ENCODE peak calls at places on chromosomes 11 and 22, in four cellular contexts. One of them, this sample, is unnamed.

GRCh38 chr22:36860821-36861659 is at the start of gene NCF4:
- DNase-seq in AG04449: no peak
- DNase-seq in IMR-90: no peak
- DNase-seq in mammary epithelial cell: no peak
- DNase-seq in this sample: no peak

GRCh38 chr11:123083623-123084029 is 21.7 kb upstream of the HSPA8 start:
- DNase-seq in AG04449: peak
- DNase-seq in IMR-90: peak
- DNase-seq in mammary epithelial cell: peak
- DNase-seq in this sample: peak

GRCh38 chr22:21707677-21708076 is 27.9 kb downstream of the YPEL1 start:
- DNase-seq in AG04449: no peak
- DNase-seq in IMR-90: peak
- DNase-seq in mammary epithelial cell: no peak
- DNase-seq in this sample: peak

GRCh38 chr22:47218671-47219070 is 456.2 kb downstream of the TBC1D22A start:
- DNase-seq in AG04449: no peak
- DNase-seq in IMR-90: no peak
- DNase-seq in mammary epithelial cell: no peak
- DNase-seq in this sample: no peak

GRCh38 chr11:125433454-125434121 is 62.5 kb downstream of the FEZ1 start:
- DNase-seq in AG04449: no peak
- DNase-seq in IMR-90: peak
- DNase-seq in mammary epithelial cell: peak
- DNase-seq in this sample: peak

GRCh38 chr11:93536346-93536871 is 6.8 kb downstream of the SMCO4 start:
- DNase-seq in AG04449: no peak
- DNase-seq in IMR-90: no peak
- DNase-seq in mammary epithelial cell: no peak
- DNase-seq in this sample: no peak

GRCh38 chr22:22810018-22810427 is 77.6 kb upstream of the IGLL5 start:
- DNase-seq in AG04449: no peak
- DNase-seq in IMR-90: peak
- DNase-seq in mammary epithelial cell: no peak
- DNase-seq in this sample: no peak

GRCh38 chr11:587978-588380 is 11.7 kb downstream of the PHRF1 start:
- DNase-seq in AG04449: no peak
- DNase-seq in IMR-90: peak
- DNase-seq in mammary epithelial cell: no peak
- DNase-seq in this sample: peak

GRCh38 chr22:30195245-30196140 is 51.1 kb downstream of the LIF start:
- DNase-seq in AG04449: no peak
- DNase-seq in IMR-90: peak
- DNase-seq in mammary epithelial cell: peak
- DNase-seq in this sample: peak

GRCh38 chr11:128172046-128172878 is 415.1 kb downstream of the ETS1 start:
- DNase-seq in AG04449: peak
- DNase-seq in IMR-90: peak
- DNase-seq in mammary epithelial cell: peak
- DNase-seq in this sample: peak

GRCh38 chr11:7540830-7541555 is 27.2 kb downstream of the PPFIBP2 start:
- DNase-seq in AG04449: no peak
- DNase-seq in IMR-90: no peak
- DNase-seq in mammary epithelial cell: no peak
- DNase-seq in this sample: no peak

GRCh38 chr11:64803846-64804345 is 882 bp upstream of the MAP4K2 start:
- DNase-seq in AG04449: no peak
- DNase-seq in IMR-90: no peak
- DNase-seq in mammary epithelial cell: no peak
- DNase-seq in this sample: no peak

GRCh38 chr22:36406721-36407120 is 19.0 kb upstream of the MYH9 start:
- DNase-seq in AG04449: no peak
- DNase-seq in IMR-90: no peak
- DNase-seq in mammary epithelial cell: no peak
- DNase-seq in this sample: no peak

GRCh38 chr11:116692318-116693106 is 80.3 kb downstream of the BUD13 start:
- DNase-seq in AG04449: no peak
- DNase-seq in IMR-90: no peak
- DNase-seq in mammary epithelial cell: no peak
- DNase-seq in this sample: no peak

GRCh38 chr11:120229451-120230424 is 10.2 kb upstream of the POU2F3 start:
- DNase-seq in AG04449: no peak
- DNase-seq in IMR-90: peak
- DNase-seq in mammary epithelial cell: no peak
- DNase-seq in this sample: peak

GRCh38 chr11:69076129-69076791 is 27.5 kb downstream of the TPCN2 start:
- DNase-seq in AG04449: no peak
- DNase-seq in IMR-90: peak
- DNase-seq in mammary epithelial cell: peak
- DNase-seq in this sample: no peak

GRCh38 chr22:20226077-20226716 is 41.9 kb downstream of the RTN4R start:
- DNase-seq in AG04449: no peak
- DNase-seq in IMR-90: no peak
- DNase-seq in mammary epithelial cell: no peak
- DNase-seq in this sample: no peak

GRCh38 chr22:46551321-46551720 is 13.9 kb upstream of the CELSR1 start:
- DNase-seq in AG04449: no peak
- DNase-seq in IMR-90: no peak
- DNase-seq in mammary epithelial cell: no peak
- DNase-seq in this sample: no peak

GRCh38 chr11:10504490-10504889 is 36.5 kb downstream of the RNF141 start:
- DNase-seq in AG04449: no peak
- DNase-seq in IMR-90: no peak
- DNase-seq in mammary epithelial cell: no peak
- DNase-seq in this sample: no peak

GRCh38 chr22:36285545-36285944 is 32.6 kb downstream of the APOL1 start:
- DNase-seq in AG04449: no peak
- DNase-seq in IMR-90: no peak
- DNase-seq in mammary epithelial cell: no peak
- DNase-seq in this sample: no peak

GRCh38 chr11:8067567-8067928 is 13.5 kb upstream of the TUB start:
- DNase-seq in AG04449: no peak
- DNase-seq in IMR-90: no peak
- DNase-seq in mammary epithelial cell: no peak
- DNase-seq in this sample: no peak

GRCh38 chr22:27329471-27329870 is 472.1 kb downstream of the MN1 start:
- DNase-seq in AG04449: no peak
- DNase-seq in IMR-90: no peak
- DNase-seq in mammary epithelial cell: no peak
- DNase-seq in this sample: no peak

GRCh38 chr22:23675502-23676415 is 15.1 kb upstream of the RGL4 start:
- DNase-seq in AG04449: no peak
- DNase-seq in IMR-90: no peak
- DNase-seq in mammary epithelial cell: no peak
- DNase-seq in this sample: no peak

GRCh38 chr11:3992964-3993363 is 101.6 kb upstream of the RRM1 start:
- DNase-seq in AG04449: no peak
- DNase-seq in IMR-90: no peak
- DNase-seq in mammary epithelial cell: no peak
- DNase-seq in this sample: no peak

GRCh38 chr22:17672417-17672991 is 33.9 kb downstream of the BCL2L13 start:
- DNase-seq in AG04449: no peak
- DNase-seq in IMR-90: peak
- DNase-seq in mammary epithelial cell: no peak
- DNase-seq in this sample: peak

GRCh38 chr22:24039046-24039445 is 27.9 kb downstream of the CABIN1 start:
- DNase-seq in AG04449: no peak
- DNase-seq in IMR-90: no peak
- DNase-seq in mammary epithelial cell: no peak
- DNase-seq in this sample: no peak

GRCh38 chr11:69501891-69502860 is 20.7 kb downstream of the LINC01488 start:
- DNase-seq in AG04449: no peak
- DNase-seq in IMR-90: no peak
- DNase-seq in mammary epithelial cell: no peak
- DNase-seq in this sample: no peak

GRCh38 chr11:103920933-103921332 is 115.5 kb upstream of the DDI1 start:
- DNase-seq in AG04449: no peak
- DNase-seq in IMR-90: no peak
- DNase-seq in mammary epithelial cell: no peak
- DNase-seq in this sample: no peak

GRCh38 chr11:57787920-57788716 is 26.5 kb downstream of the CTNND1 start:
- DNase-seq in AG04449: no peak
- DNase-seq in IMR-90: no peak
- DNase-seq in mammary epithelial cell: peak
- DNase-seq in this sample: no peak

GRCh38 chr11:18324381-18324780 is 2.0 kb downstream of the GTF2H1 start:
- DNase-seq in AG04449: no peak
- DNase-seq in IMR-90: no peak
- DNase-seq in mammary epithelial cell: no peak
- DNase-seq in this sample: no peak

GRCh38 chr11:96203567-96204365 is 139.2 kb downstream of the MAML2 start:
- DNase-seq in AG04449: no peak
- DNase-seq in IMR-90: no peak
- DNase-seq in mammary epithelial cell: no peak
- DNase-seq in this sample: no peak

GRCh38 chr11:2531277-2531986 is 86.6 kb downstream of the KCNQ1 start:
- DNase-seq in AG04449: no peak
- DNase-seq in IMR-90: peak
- DNase-seq in mammary epithelial cell: peak
- DNase-seq in this sample: peak

GRCh38 chr11:72738199-72739141 is 13.7 kb downstream of the ARAP1 start:
- DNase-seq in AG04449: no peak
- DNase-seq in IMR-90: peak
- DNase-seq in mammary epithelial cell: no peak
- DNase-seq in this sample: peak

GRCh38 chr11:72740060-72740424 is 12.2 kb downstream of the ARAP1 start:
- DNase-seq in AG04449: no peak
- DNase-seq in IMR-90: no peak
- DNase-seq in mammary epithelial cell: no peak
- DNase-seq in this sample: no peak

GRCh38 chr11:72740562-72741428 is 11.4 kb downstream of the ARAP1 start:
- DNase-seq in AG04449: no peak
- DNase-seq in IMR-90: no peak
- DNase-seq in mammary epithelial cell: no peak
- DNase-seq in this sample: no peak

GRCh38 chr11:72741429-72741833 is 10.8 kb downstream of the ARAP1 start:
- DNase-seq in AG04449: no peak
- DNase-seq in IMR-90: no peak
- DNase-seq in mammary epithelial cell: no peak
- DNase-seq in this sample: no peak

GRCh38 chr11:72739240-72740059 is 12.8 kb downstream of the ARAP1 start:
- DNase-seq in AG04449: no peak
- DNase-seq in IMR-90: no peak
- DNase-seq in mammary epithelial cell: no peak
- DNase-seq in this sample: no peak
- H3K4me3 ChIP-seq in AG04449: no peak
- H3K4me3 ChIP-seq in IMR-90: no peak
- H3K4me3 ChIP-seq in mammary epithelial cell: no peak
- H3K4me3 ChIP-seq in this sample: no peak

GRCh38 chr11:12056112-12056511 is 47.7 kb upstream of the DKK3 start:
- DNase-seq in AG04449: no peak
- DNase-seq in IMR-90: no peak
- DNase-seq in mammary epithelial cell: no peak
- DNase-seq in this sample: no peak
- TF ChIP-seq CTCF in AG04449: no peak
- TF ChIP-seq CTCF in IMR-90: peak
- TF ChIP-seq CTCF in mammary epithelial cell: no peak
- TF ChIP-seq CTCF in this sample: no peak

DNA sequence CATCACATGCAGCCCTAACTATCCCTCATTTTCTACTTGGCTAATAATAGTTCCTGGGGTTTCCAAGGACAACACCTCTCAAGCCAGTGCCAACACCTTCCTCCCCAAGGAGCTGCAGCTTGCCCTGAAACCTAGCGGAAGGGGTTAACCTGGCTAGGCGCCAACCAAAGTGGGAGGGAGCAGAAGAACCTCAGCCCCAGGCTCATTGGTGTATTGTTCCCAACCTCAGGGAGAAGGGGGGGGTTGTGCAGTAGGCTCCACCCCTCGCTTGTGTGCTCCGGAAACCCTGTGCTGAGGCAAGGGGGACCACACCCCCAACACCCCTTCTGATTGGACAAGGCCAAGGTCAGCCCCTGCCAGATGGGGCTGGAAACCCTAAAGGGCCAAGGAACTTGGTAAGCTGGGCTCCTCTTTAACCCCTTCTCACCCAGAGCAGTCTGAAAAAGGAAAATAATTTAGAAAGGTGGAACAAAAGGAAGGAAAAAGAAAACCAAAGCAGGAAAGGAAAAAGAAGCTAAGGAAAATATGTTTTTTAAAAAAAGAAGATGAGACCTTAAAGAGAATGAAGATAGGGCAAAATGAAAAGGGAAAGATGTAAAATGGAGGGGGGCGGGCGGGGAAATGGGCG is 2.5 kb downstream of the MTA2 start:
- DNase-seq in AG04449: peak
- DNase-seq in IMR-90: peak
- DNase-seq in mammary epithelial cell: peak
- DNase-seq in this sample: peak
- H3K4me3 ChIP-seq in AG04449: peak
- H3K4me3 ChIP-seq in IMR-90: no peak
- H3K4me3 ChIP-seq in mammary epithelial cell: peak
- H3K4me3 ChIP-seq in this sample: peak

GRCh38 chr22:42269407-42270177 is 861 bp downstream of the TCF20 start:
- DNase-seq in AG04449: no peak
- DNase-seq in IMR-90: no peak
- DNase-seq in mammary epithelial cell: peak
- DNase-seq in this sample: no peak
- TF ChIP-seq CTCF in AG04449: no peak
- TF ChIP-seq CTCF in IMR-90: no peak
- TF ChIP-seq CTCF in mammary epithelial cell: peak
- TF ChIP-seq CTCF in this sample: no peak